ENCODE peak calls at places on chromosomes 13 and 19, in eight cellular contexts. P, W, Z, B, U, D, Q and I are unnamed samples. For H3K4me1, the result is how much of the 10 kb centered on the place peaks cover.

GRCh38 chr13:51524846-51525566 is 59.3 kb upstream of the WDFY2 start:
- DNase-seq in Q (no peak), Z (no peak), U (peak), D (no peak), W (no peak), P (no peak), B (no peak), I (no peak)

GRCh38 chr19:31141301-31141700 is 207.9 kb downstream of the TSHZ3 start:
- DNase-seq in W (no peak), U (no peak), Q (no peak), Z (no peak), B (no peak), D (no peak), P (no peak), I (no peak)

GRCh38 chr13:113114511-113115362 is 7.9 kb upstream of the F10 start:
- DNase-seq in Z (no peak), B (peak), Q (peak), U (no peak), P (peak), D (peak), W (no peak), I (peak)

GRCh38 chr13:94494021-94494420 is 14.5 kb upstream of the DCT start:
- DNase-seq in Z (no peak), U (no peak), P (no peak), Q (no peak), B (no peak), W (no peak), D (no peak), I (no peak)

GRCh38 chr13:66559093-66559492 is 671.0 kb downstream of the PCDH9 start:
- DNase-seq in P (no peak), U (peak), Q (no peak), D (no peak), B (no peak), W (no peak), Z (no peak), I (no peak)

GRCh38 chr19:17575871-17576757 is 20.7 kb downstream of the COLGALT1 start:
- DNase-seq in W (no peak), U (no peak), P (no peak), Q (no peak), B (no peak), Z (peak), D (no peak), I (no peak)

GRCh38 chr19:46299004-46299509 is 2.2 kb downstream of the HIF3A start:
- DNase-seq in Z (peak), W (peak), P (peak), D (peak), Q (peak), B (peak), U (peak), I (peak)

GRCh38 chr19:29128203-29128602 is 84.7 kb downstream of the UQCRFS1 start:
- DNase-seq in U (no peak), B (no peak), P (no peak), Q (no peak), Z (no peak), W (no peak), D (no peak), I (no peak)

GRCh38 chr13:106942558-106942957 is 374.6 kb upstream of the ARGLU1 start:
- DNase-seq in U (no peak), P (no peak), W (no peak), Z (no peak), Q (no peak), B (no peak), D (no peak), I (no peak)

GRCh38 chr19:33399745-33400681 is 26.5 kb downstream of the CEBPG start:
- DNase-seq in Z (no peak), B (peak), W (no peak), Q (peak), U (no peak), D (no peak), P (peak), I (no peak)

GRCh38 chr13:33349996-33350826 is 64.7 kb upstream of the STARD13 start:
- DNase-seq in U (peak), B (peak), P (peak), Q (peak), W (peak), Z (no peak), D (peak), I (no peak)

GRCh38 chr19:41928754-41929535 is 696 bp upstream of the ERFL start:
- DNase-seq in U (no peak), Q (peak), Z (peak), W (peak), P (no peak), B (no peak), D (no peak), I (no peak)

GRCh38 chr13:23980160-23980551 is 82.9 kb upstream of the C1QTNF9B start:
- DNase-seq in D (peak), Z (peak), W (peak), P (peak), Q (peak), B (peak), U (peak), I (peak)

GRCh38 chr13:73422973-73423372 is 364.2 kb downstream of the KLF5 start:
- DNase-seq in D (no peak), W (no peak), P (no peak), Z (no peak), U (no peak), B (no peak), Q (no peak), I (no peak)
- H3K27ac ChIP-seq in D (no peak), W (no peak), P (no peak), Z (no peak), U (no peak), B (no peak), Q (no peak), I (peak)

DNA sequence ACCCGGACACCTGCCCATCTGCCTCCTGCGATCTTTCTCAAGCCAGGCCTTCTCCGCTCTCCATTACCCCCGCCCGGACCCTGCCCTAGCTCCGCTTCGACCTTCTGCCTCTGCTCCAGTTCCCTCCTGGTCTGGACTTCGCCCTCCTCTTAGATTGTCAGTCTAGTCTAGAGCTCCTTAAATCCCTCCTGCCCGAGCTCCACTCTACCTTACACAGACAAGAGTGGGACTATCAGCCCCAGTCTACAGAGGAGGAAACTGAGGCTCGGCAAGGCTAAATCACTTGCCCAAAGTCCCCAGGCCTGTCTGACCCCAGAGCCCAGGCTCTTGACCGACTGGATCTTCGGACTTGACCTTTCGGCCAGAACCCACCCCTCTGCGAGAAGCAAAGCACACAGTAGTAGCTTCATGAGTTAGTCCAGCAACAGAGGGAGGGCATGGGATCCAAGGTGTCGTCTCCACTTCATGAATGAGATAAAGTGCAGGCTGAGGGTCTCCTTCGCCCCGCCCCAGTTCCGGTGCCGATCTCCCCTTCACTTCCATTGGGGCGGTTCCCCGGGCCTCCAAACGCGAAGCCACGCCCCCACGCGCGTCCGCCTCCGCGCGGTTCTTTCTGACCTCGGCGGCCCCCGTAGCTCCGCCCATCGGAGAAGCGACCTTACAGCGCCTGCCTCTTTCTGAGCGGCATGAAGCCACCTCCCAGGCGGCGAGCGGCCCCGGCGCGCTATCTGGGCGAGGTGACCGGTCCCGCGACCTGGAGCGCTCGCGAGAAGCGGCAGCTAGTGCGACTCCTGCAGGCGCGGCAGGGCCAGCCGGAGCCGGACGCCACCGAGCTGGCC is at the start of gene SNAPC2:
- DNase-seq in D (peak), U (peak), B (peak), Z (peak), W (peak), P (peak), Q (peak), I (peak)
- H3K4me1 ChIP-seq in D (half or more), U (under half), B (under half), Z (under half), W (half or more), P (under half), Q (under half), I (half or more)

DNA sequence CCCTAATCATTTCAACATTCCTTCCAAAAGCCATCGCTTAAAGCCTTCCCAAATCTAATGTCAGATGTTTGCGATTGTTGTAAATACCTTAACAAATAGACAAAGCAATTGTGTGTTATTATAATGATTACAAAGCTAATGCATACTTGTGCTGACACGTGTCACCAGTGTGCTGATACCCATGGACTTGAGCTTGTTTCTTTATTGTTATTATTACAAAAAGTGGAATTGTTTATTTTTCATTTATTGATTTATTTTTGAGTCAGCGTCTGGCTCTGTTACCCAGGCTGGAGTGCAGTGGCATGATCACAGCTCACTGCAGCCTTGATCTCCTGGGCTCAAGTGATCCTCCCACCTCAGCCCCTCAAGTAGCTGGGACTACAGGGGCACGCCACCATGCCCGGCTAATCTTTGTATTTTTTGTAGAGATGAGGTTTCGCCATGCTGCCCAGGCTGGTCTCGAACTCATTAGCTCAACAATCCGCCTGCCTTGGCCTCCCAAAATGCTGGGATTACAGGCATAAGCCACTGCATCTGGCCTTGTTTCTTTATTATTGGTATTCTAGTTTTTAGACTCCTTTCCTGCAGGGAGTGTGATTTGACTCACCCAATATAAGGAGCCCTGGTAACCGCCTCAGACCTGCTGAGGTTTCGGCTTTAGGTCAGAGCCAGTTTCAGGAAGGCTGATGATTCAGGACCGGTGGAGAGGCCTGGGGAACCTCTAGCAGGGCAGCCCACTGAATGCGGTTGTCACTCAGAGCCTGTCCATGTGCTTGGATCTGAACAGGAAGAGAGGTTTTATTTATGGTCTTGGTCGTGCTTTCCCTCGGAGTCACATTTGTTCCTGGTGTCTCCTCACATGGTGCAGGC is 2.1 kb upstream of the FBXO17 start:
- DNase-seq in P (no peak), W (no peak), U (peak), B (no peak), Q (no peak), Z (peak), D (no peak), I (no peak)
- TF ChIP-seq POLR2A in P (no peak), W (no peak), U (no peak), B (no peak), Q (no peak), Z (no peak), D (no peak), I (no peak)

GRCh38 chr13:41546372-41547252 is 89.3 kb downstream of the RGCC start:
- DNase-seq in W (no peak), D (no peak), U (peak), Q (no peak), B (no peak), P (no peak), Z (no peak), I (no peak)
- H3K27ac ChIP-seq in W (no peak), D (peak), U (no peak), Q (peak), B (no peak), P (peak), Z (no peak), I (peak)

DNA sequence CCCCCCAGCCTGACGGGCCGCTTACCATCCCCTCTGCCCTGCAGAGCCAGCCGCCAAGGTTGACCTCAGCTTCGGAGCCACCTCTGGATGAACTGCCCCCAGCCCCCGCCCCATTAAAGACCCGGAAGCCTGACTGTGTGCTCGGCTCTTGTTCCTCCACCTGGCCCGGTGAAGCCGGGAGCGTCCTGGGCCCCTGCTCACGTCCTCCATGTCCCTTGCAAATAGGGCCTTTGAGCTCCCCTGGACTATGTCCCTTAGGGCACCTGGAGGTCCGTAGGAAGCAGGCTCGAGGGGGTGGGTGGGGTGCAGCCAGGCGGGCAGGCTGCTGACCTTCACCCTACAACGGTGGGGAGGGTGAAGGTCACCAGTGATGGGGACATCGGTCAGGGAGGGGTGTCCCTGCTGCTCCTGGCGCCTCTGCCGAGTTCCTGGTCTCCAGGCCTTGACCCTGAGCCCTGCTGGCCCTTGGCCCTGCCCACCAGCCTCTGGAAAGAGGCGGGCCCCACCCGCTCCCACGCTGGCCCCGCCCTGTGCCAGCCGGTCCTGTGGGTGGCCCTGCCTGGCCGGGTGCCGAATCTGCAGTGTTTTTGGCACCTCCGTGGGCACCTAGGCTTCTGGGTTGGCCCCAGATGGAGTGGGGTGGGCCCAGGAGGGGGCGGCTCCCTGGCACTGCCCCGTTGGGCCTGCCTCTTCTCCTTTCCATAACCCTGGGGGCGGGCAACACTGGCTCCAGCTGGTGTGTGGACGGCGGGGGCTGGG is 3.3 kb downstream of the ATP5F1D start:
- DNase-seq in P (no peak), Z (no peak), W (peak), B (peak), D (peak), Q (peak), U (no peak), I (no peak)
- H3K4me1 ChIP-seq in P (half or more), Z (half or more), W (half or more), B (under half), D (half or more), Q (half or more), U (under half), I (half or more)

GRCh38 chr19:35248310-35249145 is at the start of gene LSR:
- DNase-seq in B (peak), P (peak), W (peak), Z (peak), D (no peak), Q (peak), U (no peak), I (no peak)
- TF ChIP-seq POLR2A in B (no peak), P (no peak), W (peak), Z (no peak), D (no peak), Q (no peak), U (no peak), I (no peak)

DNA sequence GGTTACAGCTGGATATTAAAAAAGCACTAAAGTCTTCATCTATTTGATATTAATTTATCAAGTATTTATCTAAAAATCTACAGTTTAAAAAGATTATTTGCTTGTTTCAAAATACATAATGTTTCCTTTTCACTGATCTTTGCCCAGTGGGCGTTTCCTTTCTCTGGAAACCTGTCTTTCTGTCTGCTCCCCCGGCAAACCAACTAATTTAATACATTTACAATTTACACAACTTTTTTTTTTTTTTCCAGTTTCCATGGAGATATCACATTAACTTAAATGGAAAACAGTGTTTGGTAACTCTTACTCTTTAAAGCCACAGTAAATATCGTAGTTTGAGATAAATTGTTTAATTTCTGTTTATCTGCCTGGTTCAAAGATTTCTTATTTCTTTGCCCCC is 5.3 kb downstream of the GPC6 start:
- DNase-seq in Q (no peak), W (no peak), Z (no peak), B (no peak), U (no peak), D (no peak), P (no peak), I (no peak)
- H3K27ac ChIP-seq in Q (no peak), W (no peak), Z (peak), B (no peak), U (no peak), D (no peak), P (no peak), I (no peak)

GRCh38 chr19:38682872-38683392 is 35.5 kb downstream of the ACTN4 start:
- DNase-seq in Q (no peak), D (no peak), W (no peak), P (no peak), Z (no peak), U (no peak), B (no peak), I (no peak)

GRCh38 chr19:38684078-38684861 is 36.8 kb downstream of the ACTN4 start:
- DNase-seq in U (peak), Z (peak), B (peak), W (peak), Q (no peak), P (no peak), D (peak), I (peak)

GRCh38 chr19:38684862-38685665 is 37.6 kb downstream of the ACTN4 start:
- DNase-seq in Z (no peak), W (no peak), B (no peak), U (no peak), Q (no peak), D (no peak), P (no peak), I (no peak)

GRCh38 chr19:38682195-38682867 is 34.9 kb downstream of the ACTN4 start:
- DNase-seq in W (no peak), U (no peak), Z (no peak), B (no peak), P (no peak), D (no peak), Q (no peak), I (no peak)

DNA sequence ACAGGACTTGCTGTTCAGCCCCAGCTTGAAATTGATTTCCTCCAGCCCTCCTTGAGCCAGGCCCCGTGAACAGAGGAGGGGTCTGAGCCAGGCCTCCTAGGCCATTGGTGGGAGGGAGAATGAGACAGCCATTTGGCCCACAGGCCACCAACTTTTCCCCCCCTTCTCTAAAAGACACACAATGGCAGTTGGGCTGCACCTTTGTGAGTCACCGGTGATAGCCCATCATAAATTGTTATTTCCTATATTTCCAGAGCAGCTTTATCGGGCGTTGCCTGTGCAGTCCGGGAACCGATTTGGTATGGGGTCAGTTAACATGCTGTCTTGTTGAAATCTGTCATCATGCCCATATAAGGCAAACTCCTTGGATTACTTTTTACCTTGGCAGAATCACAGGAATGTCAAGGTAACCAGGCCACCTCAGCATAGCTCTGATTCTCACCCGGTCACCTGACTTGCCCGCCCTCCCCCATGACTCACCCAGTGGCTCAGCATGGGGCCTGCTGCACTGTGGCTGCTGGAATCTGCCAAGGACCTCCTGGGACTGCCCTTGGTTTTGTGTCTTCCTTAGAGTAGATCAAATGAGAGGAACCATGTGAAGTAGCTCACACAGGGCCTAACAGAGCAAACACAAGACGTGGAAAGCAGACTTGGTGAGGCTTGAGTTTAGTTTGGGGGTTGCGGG is 36.1 kb downstream of the ACTN4 start:
- DNase-seq in B (peak), P (peak), W (peak), Q (peak), Z (peak), U (peak), D (peak), I (no peak)
- H3K4me1 ChIP-seq in B (under half), P (under half), W (half or more), Q (half or more), Z (half or more), U (half or more), D (half or more), I (half or more)

GRCh38 chr19:19461671-19462622 is 53.4 kb downstream of the TSSK6 start:
- DNase-seq in P (no peak), D (peak), U (no peak), B (peak), Q (peak), Z (no peak), W (peak), I (no peak)
- TF ChIP-seq POLR2A in P (no peak), D (no peak), U (no peak), B (no peak), Q (no peak), Z (no peak), W (peak), I (no peak)

GRCh38 chr19:35209646-35210045 is 18.9 kb downstream of the FAM187B start:
- DNase-seq in D (no peak), P (no peak), U (no peak), Q (no peak), B (no peak), W (no peak), Z (no peak), I (no peak)
- H3K27ac ChIP-seq in D (no peak), P (no peak), U (no peak), Q (peak), B (no peak), W (no peak), Z (no peak), I (no peak)